ENCODE peak calls at places on chromosomes 5 and 9, in seven cellular contexts. W, O, P, Q, T, Z and L are unnamed samples.
A peak's percentile ranks its signal among the peaks of the same experiment; 100 is the strongest.

GRCh38 chr9:127004946-127005769 is 90.6 kb downstream of the RALGPS1 start:
- DNase-seq in P (no peak), Q (no peak), Z (no peak), T (no peak), O (peak; percentile 35), W (no peak), L (peak; percentile 71)

GRCh38 chr5:128084228-128085167 is 932 bp downstream of the SLC12A2 start:
- DNase-seq in Q (peak; percentile 44), O (peak; percentile 51), T (no peak), P (peak; percentile 44), Z (peak; percentile 48), W (no peak), L (peak; percentile 3)

GRCh38 chr9:88433583-88434240 is 45.5 kb downstream of the SPIN1 start:
- DNase-seq in T (no peak), W (peak; percentile 40), P (no peak), Q (no peak), Z (no peak), O (no peak), L (no peak)

GRCh38 chr9:124242331-124243194 is 15.2 kb upstream of the NEK6 start:
- DNase-seq in P (no peak), Z (peak; percentile 79), O (peak; percentile 44), Q (peak; percentile 52), W (peak; percentile 44), T (no peak), L (no peak)

GRCh38 chr5:142079243-142079642 is 29.3 kb upstream of the NDFIP1 start:
- DNase-seq in P (no peak), W (no peak), O (no peak), Z (no peak), T (no peak), Q (no peak), L (no peak)

GRCh38 chr5:132226516-132227234 is 978 bp downstream of the P4HA2 start:
- DNase-seq in W (peak; percentile 59), T (no peak), O (peak; percentile 17), P (no peak), Z (peak; percentile 35), Q (peak; percentile 39), L (no peak)

GRCh38 chr5:117803533-117803932 is 1184.8 kb downstream of the DTWD2 start:
- DNase-seq in T (no peak), Z (no peak), Q (no peak), W (peak; percentile 49), P (no peak), O (peak; percentile 6), L (no peak)

GRCh38 chr5:172591636-172592035 is 49.4 kb upstream of the NEURL1B start:
- DNase-seq in T (no peak), W (no peak), Q (no peak), Z (no peak), P (no peak), O (no peak), L (no peak)

GRCh38 chr9:98521141-98521540 is 187.6 kb downstream of the GABBR2 start:
- DNase-seq in Q (no peak), Z (no peak), T (no peak), W (peak; percentile 62), O (no peak), P (no peak), L (no peak)

GRCh38 chr5:125410501-125411162 is 664.2 kb upstream of the ZNF608 start:
- DNase-seq in T (no peak), P (no peak), Z (no peak), Q (no peak), W (peak; percentile 63), O (peak; percentile 7), L (no peak)

GRCh38 chr9:22049411-22049810 is 40.3 kb upstream of the CDKN2B start:
- DNase-seq in T (no peak), O (no peak), Q (no peak), P (no peak), W (no peak), Z (no peak), L (no peak)

GRCh38 chr9:90009447-90009846 is 404.6 kb downstream of the GADD45G start:
- DNase-seq in Z (no peak), O (no peak), Q (peak; percentile 31), T (no peak), W (no peak), P (peak; percentile 36), L (no peak)

GRCh38 chr9:109493648-109494047 is 4.5 kb downstream of the PTPN3 start:
- DNase-seq in T (no peak), W (no peak), P (no peak), Q (no peak), Z (peak; percentile 34), O (no peak), L (no peak)

GRCh38 chr9:5186416-5187169 is 1.2 kb upstream of the INSL6 start:
- DNase-seq in Z (peak; percentile 83), Q (peak; percentile 29), P (no peak), O (peak; percentile 73), T (peak; percentile 64), W (peak; percentile 64), L (peak; percentile 56)

GRCh38 chr9:6897207-6897822 is 139.5 kb downstream of the KDM4C start:
- DNase-seq in Z (no peak), T (no peak), Q (no peak), O (no peak), P (no peak), W (no peak), L (no peak)

GRCh38 chr9:99285965-99286364 is 63.9 kb downstream of the SEC61B start:
- DNase-seq in W (no peak), Q (no peak), P (no peak), O (no peak), Z (no peak), T (no peak), L (no peak)

GRCh38 chr5:122775713-122776084 is 819 bp downstream of the SNX2 start:
- DNase-seq in Q (no peak), T (no peak), O (no peak), Z (no peak), P (no peak), W (peak; percentile 26), L (no peak)

GRCh38 chr5:149238540-149238939 is 33.1 kb upstream of the AFAP1L1 start:
- DNase-seq in P (no peak), Q (no peak), Z (no peak), W (no peak), T (no peak), O (no peak), L (no peak)
- TF ChIP-seq CTCF in P (peak; percentile 20), Q (no peak), Z (no peak), W (no peak), T (peak; percentile 25), O (peak; percentile 15), L (no peak)

GRCh38 chr9:92481029-92481633 is 1.2 kb downstream of the ASPN start:
- DNase-seq in O (no peak), P (no peak), Z (no peak), Q (no peak), W (no peak), T (no peak), L (no peak)

GRCh38 chr9:92483896-92484545 is 1.7 kb upstream of the ASPN start:
- DNase-seq in O (no peak), P (no peak), W (peak; percentile 43), T (no peak), Q (no peak), Z (no peak), L (no peak)

GRCh38 chr9:92476962-92477361 is 5.3 kb downstream of the ASPN start:
- DNase-seq in T (no peak), P (no peak), Z (no peak), Q (no peak), O (no peak), W (no peak), L (no peak)

GRCh38 chr9:92482336-92482735 is at the start of gene ASPN:
- DNase-seq in O (peak; percentile 32), Z (no peak), T (no peak), Q (no peak), W (peak; percentile 79), P (no peak), L (no peak)

DNA sequence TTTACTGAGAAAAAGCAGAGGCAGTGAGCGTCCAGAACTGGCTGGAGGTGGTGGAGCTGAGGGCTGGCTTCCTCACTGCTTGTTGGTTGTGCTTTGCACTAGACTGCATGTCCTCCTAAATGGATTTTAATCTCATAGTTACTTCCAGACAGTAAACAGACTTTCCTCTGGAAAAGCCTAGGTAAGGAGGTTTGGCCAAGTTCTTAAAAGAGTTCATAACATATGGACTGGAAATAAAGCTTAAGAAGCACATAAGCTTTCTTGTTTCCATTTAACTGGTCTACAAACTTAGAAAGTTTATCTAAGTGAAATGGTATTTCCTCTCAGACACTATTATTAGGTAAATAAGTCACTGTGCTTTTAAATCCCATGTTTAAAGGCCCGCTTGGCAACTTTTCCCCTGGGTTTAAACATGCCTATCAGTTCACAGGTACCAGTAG is 2.0 kb downstream of the ASPN start:
- DNase-seq in O (peak; percentile 46), P (no peak), T (no peak), W (peak; percentile 28), Q (no peak), Z (no peak), L (no peak)
- H3K27ac ChIP-seq in O (peak overlapping the region; percentile 82), P (peak overlapping the region; percentile 78), T (peak overlapping the region; percentile 69), W (peak overlapping the region; percentile 41), Q (peak overlapping the region; percentile 80), Z (peak overlapping the region; percentile 27), L (no peak overlapping the region)

DNA sequence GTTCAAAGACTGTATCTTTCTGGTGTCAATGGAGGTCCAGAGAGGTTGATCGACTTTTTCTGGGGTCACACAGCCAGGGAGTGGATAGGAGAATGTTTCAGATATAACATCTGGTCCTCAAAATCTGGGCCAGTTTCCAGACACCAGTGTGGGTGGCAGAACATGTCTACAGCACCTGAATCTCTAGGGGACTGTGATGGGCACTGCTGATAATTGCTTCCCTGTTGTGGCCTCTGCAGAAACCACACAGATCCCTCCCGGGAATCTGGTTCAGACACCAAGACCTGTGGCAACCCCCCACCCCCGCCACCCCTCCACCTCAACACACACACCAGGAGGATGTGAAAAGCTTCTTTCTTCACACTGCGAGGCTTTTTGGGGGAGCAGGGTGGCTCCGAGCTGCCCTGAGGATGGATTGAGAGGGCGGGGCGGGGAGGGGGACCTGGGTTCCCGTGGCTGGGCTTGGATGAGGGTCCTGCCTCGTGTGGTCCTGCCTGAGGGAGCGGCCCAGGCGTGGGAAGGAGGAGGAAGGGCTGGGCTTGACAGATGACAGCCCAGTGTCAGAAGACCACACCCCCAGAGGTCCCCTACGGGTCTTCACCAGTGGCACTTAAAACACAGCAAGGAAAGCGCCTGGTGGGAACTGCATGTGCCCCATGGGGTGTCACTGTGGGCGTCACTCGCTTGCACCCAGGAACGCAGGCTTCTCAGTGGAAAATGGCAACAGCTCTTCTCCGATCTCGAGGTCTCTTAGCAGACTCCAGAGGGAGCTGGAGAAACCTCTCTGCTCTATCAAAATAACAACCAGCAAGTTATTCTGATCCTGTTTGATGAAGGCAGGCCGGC is 55.2 kb downstream of the TRIP13 start:
- DNase-seq in P (no peak), O (no peak), T (no peak), W (no peak), Q (no peak), Z (no peak), L (no peak)
- TF ChIP-seq CTCF in P (no peak), O (no peak), T (no peak), W (no peak), Q (no peak), Z (no peak), L (no peak)

DNA sequence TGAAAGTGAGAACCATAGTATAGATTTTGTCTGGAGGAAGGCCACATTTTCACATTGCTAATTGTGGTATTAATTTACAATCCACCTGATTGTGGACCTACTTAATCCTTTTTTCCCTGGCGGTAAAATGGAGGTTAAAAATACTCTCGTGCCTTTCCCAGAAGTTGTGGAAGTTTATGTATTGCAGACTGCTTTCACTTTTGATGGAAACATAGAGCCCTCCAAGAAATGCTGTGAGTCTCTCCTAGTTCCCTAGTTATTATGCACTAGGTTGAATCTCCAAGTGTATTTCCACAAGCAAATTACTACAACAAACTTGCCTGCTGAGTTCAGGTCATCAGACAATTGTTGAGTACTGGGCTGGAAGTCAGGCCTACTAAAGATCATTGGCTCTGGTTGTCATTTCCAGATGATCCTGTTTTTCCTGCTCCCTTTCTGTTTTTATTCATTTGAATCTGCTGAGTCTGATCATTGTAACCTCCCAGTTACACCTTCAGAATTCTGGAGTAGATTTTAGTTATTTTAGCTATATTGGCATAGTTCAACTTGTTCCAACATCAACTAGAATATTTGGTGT is 104.1 kb downstream of the CD180 start:
- DNase-seq in Z (no peak), T (no peak), W (peak; percentile 65), O (no peak), Q (no peak), P (no peak), L (no peak)
- H3K27ac ChIP-seq in Z (no peak overlapping the region), T (peak overlapping the region; percentile 56), W (peak overlapping the region; percentile 34), O (no peak overlapping the region), Q (peak overlapping the region; percentile 76), P (peak overlapping the region; percentile 88), L (no peak overlapping the region)